ENCODE peak calls at places on chromosomes 3 and 15, in six cellular contexts. T is right lobe of liver, M is Calu3, L is Panc1, K is transverse colon, N is keratinocyte. D is an unnamed sample.
A peak's percentile ranks its signal among the peaks of the same experiment; 100 is the strongest.

GRCh38 chr3:50572158-50572557 is 2.8 kb downstream of the HEMK1 start:
- DNase-seq in M (peak; percentile 79), N (no peak), T (peak; percentile 82), K (peak; percentile 83), L (peak; percentile 51), D (no peak)

GRCh38 chr15:94026458-94026967 is 204.8 kb upstream of the MCTP2 start:
- DNase-seq in M (no peak), N (peak; percentile 7), T (no peak), K (no peak), L (no peak), D (no peak)

GRCh38 chr3:75272708-75273107 is 391.4 kb upstream of the FRG2C start:
- DNase-seq in T (no peak), K (no peak), L (no peak), M (no peak), N (no peak), D (no peak)

GRCh38 chr3:111963424-111963823 is 15.4 kb upstream of the ABHD10 start:
- DNase-seq in L (no peak), M (no peak), T (no peak), N (peak; percentile 25), K (no peak), D (no peak)

GRCh38 chr15:43912991-43913927 is 86.5 kb downstream of the WDR76 start:
- DNase-seq in K (no peak), L (peak; percentile 93), N (peak; percentile 93), T (no peak), M (peak; percentile 8), D (no peak)

GRCh38 chr15:40103124-40103858 is 5.4 kb downstream of the BMF start:
- DNase-seq in T (peak; percentile 96), L (no peak), N (no peak), K (peak; percentile 89), M (peak; percentile 82), D (peak; percentile 98)

GRCh38 chr15:70521576-70522322 is 241.6 kb downstream of the UACA start:
- DNase-seq in T (peak; percentile 34), M (no peak), L (no peak), N (no peak), K (no peak), D (peak; percentile 62)

GRCh38 chr15:90160781-90161727 is 40.1 kb upstream of the SEMA4B start:
- DNase-seq in N (no peak), L (no peak), K (peak; percentile 85), M (peak; percentile 85), T (peak; percentile 90), D (no peak)

GRCh38 chr3:124486324-124486723 is 243.9 kb upstream of the UMPS start:
- DNase-seq in K (no peak), N (no peak), L (no peak), T (no peak), M (no peak), D (no peak)

DNA sequence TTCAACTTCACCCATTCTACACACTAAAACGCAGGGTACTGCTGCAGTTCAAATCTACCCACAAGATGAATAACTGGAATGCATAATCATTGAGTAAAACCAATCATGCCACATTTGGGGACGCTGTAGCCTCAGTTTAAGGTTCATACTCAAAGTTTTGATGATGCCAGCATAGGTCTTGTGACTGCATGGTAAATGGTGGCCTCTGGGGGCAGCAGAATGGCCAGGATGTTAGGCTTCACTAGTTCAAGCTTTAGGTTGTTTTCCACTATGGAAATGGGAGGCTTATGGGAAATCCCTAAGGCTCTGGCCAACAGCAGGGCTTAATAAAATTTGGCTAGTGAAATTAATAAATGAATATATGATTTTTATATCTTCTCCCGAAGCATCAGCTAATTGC is 104.3 kb upstream of the TSC22D2 start:
- DNase-seq in N (no peak), M (peak; percentile 57), T (no peak), K (no peak), L (no peak), D (no peak)
- TF ChIP-seq CTCF in N (peak; percentile 37), M (peak; percentile 50), T (peak; percentile 44), K (peak; percentile 22), L (peak; percentile 64), D (peak; percentile 47)

GRCh38 chr3:159059395-159059794 is 257.5 kb downstream of the MFSD1 start:
- DNase-seq in L (no peak), T (no peak), M (no peak), K (no peak), N (no peak), D (no peak)
- TF ChIP-seq CTCF in L (peak; percentile 9), T (no peak), M (no peak), K (no peak), N (no peak), D (no peak)

GRCh38 chr3:126528800-126529541 is 5.0 kb downstream of the CHST13 start:
- DNase-seq in N (no peak), L (no peak), T (peak; percentile 90), K (no peak), M (peak; percentile 84), D (peak; percentile 65)
- TF ChIP-seq CTCF in N (peak; percentile 2), L (no peak), T (peak; percentile 66), K (no peak), M (peak; percentile 23), D (no peak)

GRCh38 chr15:48281674-48282073 is 49.6 kb upstream of the DUT start:
- DNase-seq in L (no peak), M (no peak), T (no peak), N (no peak), K (no peak), D (no peak)
- TF ChIP-seq CTCF in L (no peak), M (no peak), T (no peak), N (no peak), K (no peak), D (no peak)

DNA sequence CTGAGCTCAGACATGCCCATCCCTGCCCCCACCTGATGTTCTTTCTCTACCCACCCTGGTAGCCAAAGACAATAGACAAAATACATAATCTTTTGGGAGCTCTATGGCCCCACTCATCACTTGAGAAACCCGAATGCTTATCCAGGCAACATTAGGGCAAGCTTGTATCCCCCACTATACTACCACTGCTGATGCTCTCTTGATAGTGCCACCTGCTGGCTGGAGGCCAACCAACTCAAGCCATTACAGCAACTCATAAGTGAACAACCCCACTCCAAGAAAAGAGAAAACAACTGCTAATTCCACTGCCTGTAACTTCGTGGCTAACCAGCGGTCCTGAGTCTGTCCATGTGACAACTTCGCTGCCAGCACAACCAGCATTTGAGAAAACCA is 342.5 kb upstream of the TGFBR2 start:
- DNase-seq in N (no peak), T (no peak), K (no peak), M (no peak), L (no peak), D (no peak)
- TF ChIP-seq CTCF in N (no peak), T (no peak), K (no peak), M (no peak), L (peak; percentile 18), D (peak; percentile 14)

GRCh38 chr3:8851703-8852102 is 82.3 kb upstream of the OXTR start:
- DNase-seq in K (no peak), N (no peak), L (no peak), T (no peak), M (no peak), D (no peak)

GRCh38 chr3:8852511-8852910 is 83.1 kb upstream of the OXTR start:
- DNase-seq in M (no peak), L (no peak), K (no peak), T (no peak), N (no peak), D (no peak)

GRCh38 chr3:8856031-8856430 is 86.6 kb upstream of the OXTR start:
- DNase-seq in L (no peak), K (no peak), M (no peak), T (no peak), N (no peak), D (no peak)

GRCh38 chr3:8854656-8855055 is 85.2 kb upstream of the OXTR start:
- DNase-seq in L (no peak), N (no peak), K (no peak), T (no peak), M (no peak), D (no peak)

GRCh38 chr3:8853081-8853480 is 83.7 kb upstream of the OXTR start:
- DNase-seq in T (no peak), K (no peak), M (no peak), N (no peak), L (no peak), D (no peak)
- TF ChIP-seq CTCF in T (no peak), K (no peak), M (no peak), N (no peak), L (no peak), D (no peak)

GRCh38 chr15:35288580-35288979 is 203.5 kb upstream of the NANOGP8 start:
- DNase-seq in T (no peak), K (no peak), L (no peak), M (no peak), N (no peak), D (no peak)

GRCh38 chr15:35298509-35298908 is 213.4 kb upstream of the NANOGP8 start:
- DNase-seq in N (no peak), M (no peak), T (no peak), L (no peak), K (no peak), D (no peak)

GRCh38 chr15:35289029-35289617 is 204.0 kb upstream of the NANOGP8 start:
- DNase-seq in L (no peak), K (no peak), M (peak; percentile 1), N (no peak), T (no peak), D (no peak)

GRCh38 chr15:35290301-35290721 is 205.2 kb upstream of the NANOGP8 start:
- DNase-seq in L (no peak), K (peak; percentile 19), T (no peak), M (no peak), N (no peak), D (no peak)

DNA sequence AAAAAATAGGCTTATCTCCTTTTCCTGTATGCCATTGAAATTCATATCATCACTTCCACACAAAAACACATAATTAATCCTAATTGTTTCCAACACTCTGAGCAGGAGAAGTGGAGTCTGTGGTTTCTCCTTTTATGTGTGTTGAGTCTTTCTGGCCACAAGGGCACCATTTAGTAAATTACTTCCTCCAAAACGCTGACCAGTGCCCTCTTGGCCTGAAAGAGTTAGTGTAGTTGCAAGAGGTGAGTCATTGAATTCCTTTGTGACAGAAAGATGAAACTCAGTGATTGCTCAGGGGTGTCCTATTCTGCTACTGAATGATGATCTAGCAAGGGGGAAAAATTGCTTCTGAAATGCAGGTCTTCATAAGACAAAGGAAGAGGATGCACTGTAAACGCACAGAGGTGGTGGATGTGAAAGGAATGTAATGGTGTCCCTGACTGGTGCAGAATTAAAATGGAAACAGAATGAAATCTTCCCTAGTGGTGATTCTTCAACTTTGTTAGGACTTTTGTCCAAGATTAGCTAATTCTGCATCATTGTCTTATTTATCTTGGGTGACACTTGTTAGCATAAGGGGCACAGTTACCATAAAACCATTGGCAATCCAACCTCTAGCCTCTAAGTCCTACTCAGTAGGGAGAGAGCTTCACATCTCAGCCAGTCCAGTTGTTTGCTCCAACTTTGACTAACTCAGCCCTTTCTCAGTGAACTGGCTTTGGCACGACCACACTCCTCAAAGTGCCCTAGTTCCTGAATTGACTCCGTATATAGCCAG is 208.4 kb upstream of the NANOGP8 start:
- DNase-seq in N (no peak), M (peak; percentile 6), L (no peak), T (no peak), K (no peak), D (no peak)
- TF ChIP-seq CTCF in N (peak; percentile 2), M (no peak), L (peak; percentile 9), T (peak; percentile 47), K (peak; percentile 23), D (peak; percentile 56)

GRCh38 chr3:137222736-137223135 is 265.0 kb downstream of the IL20RB start:
- DNase-seq in T (no peak), M (no peak), N (no peak), K (no peak), L (no peak), D (no peak)

GRCh38 chr3:137217733-137218132 is 259.9 kb downstream of the IL20RB start:
- DNase-seq in K (no peak), N (no peak), M (peak; percentile 35), T (no peak), L (no peak), D (no peak)
- TF ChIP-seq CTCF in K (no peak), N (peak; percentile 5), M (peak; percentile 60), T (no peak), L (peak; percentile 77), D (peak; percentile 39)

D was measured in chondrocyte.